ENCODE peak calls at places on chromosomes 12 and 14, in four cellular contexts. V is neural crest cell, D is GM10248, A is HFFc6. X is an unnamed sample.

GRCh38 chr14:101006008-101006407 is 102.5 kb upstream of the RTL1 start:
- DNase-seq in V (no peak), D (no peak), A (no peak), X (no peak)

GRCh38 chr14:32666310-32666709 is 272.4 kb upstream of the NPAS3 start:
- DNase-seq in V (no peak), D (no peak), A (no peak), X (no peak)

GRCh38 chr12:26688344-26688904 is 144.6 kb downstream of the ITPR2 start:
- DNase-seq in V (no peak), D (no peak), A (no peak), X (no peak)

GRCh38 chr12:45191239-45191638 is 24.7 kb upstream of the ANO6 start:
- DNase-seq in V (no peak), D (no peak), A (peak), X (no peak)

GRCh38 chr14:105929327-105930081 is 403.1 kb downstream of the TMEM121 start:
- DNase-seq in V (no peak), D (no peak), A (no peak), X (peak)

GRCh38 chr12:13342971-13343370 is 146.4 kb downstream of the EMP1 start:
- DNase-seq in V (no peak), D (no peak), A (peak), X (no peak)

GRCh38 chr14:74568896-74569295 is 43.1 kb downstream of the LTBP2 start:
- DNase-seq in V (no peak), D (no peak), A (no peak), X (no peak)

GRCh38 chr14:104980601-104981531 is 2.7 kb upstream of the AHNAK2 start:
- DNase-seq in V (no peak), D (no peak), A (no peak), X (peak)

GRCh38 chr12:18899678-18900317 is 161.9 kb downstream of the CAPZA3 start:
- DNase-seq in V (no peak), D (no peak), A (no peak), X (no peak)
- TF ChIP-seq CTCF in V (no peak), D (no peak), A (no peak), X (no peak)

GRCh38 chr14:96039633-96040311 is 610 bp downstream of the C14orf132 start:
- DNase-seq in V (peak), D (no peak), A (peak), X (no peak)
- TF ChIP-seq CTCF in V (peak), D (peak), A (peak), X (peak)

GRCh38 chr14:93905623-93906022 is 21.5 kb upstream of the FAM181A start:
- DNase-seq in V (no peak), D (no peak), A (no peak), X (no peak)

GRCh38 chr14:93903342-93904184 is 23.6 kb upstream of the FAM181A start:
- DNase-seq in V (peak), D (no peak), A (no peak), X (no peak)

GRCh38 chr14:93902619-93903307 is 24.4 kb upstream of the FAM181A start:
- DNase-seq in V (no peak), D (no peak), A (no peak), X (no peak)

GRCh38 chr14:93909429-93910128 is 17.6 kb upstream of the FAM181A start:
- DNase-seq in V (no peak), D (no peak), A (no peak), X (no peak)

GRCh38 chr14:93906341-93907329 is 20.5 kb upstream of the FAM181A start:
- DNase-seq in V (peak), D (peak), A (peak), X (no peak)
- TF ChIP-seq CTCF in V (peak), D (peak), A (peak), X (peak)

GRCh38 chr12:57280234-57281062 is 29.5 kb upstream of the STAC3 start:
- DNase-seq in V (no peak), D (peak), A (peak), X (no peak)

GRCh38 chr12:57278465-57279453 is 27.8 kb upstream of the STAC3 start:
- DNase-seq in V (no peak), D (no peak), A (no peak), X (no peak)

GRCh38 chr12:57273516-57273915 is 22.5 kb upstream of the STAC3 start:
- DNase-seq in V (no peak), D (no peak), A (no peak), X (no peak)

GRCh38 chr12:57272337-57273151 is 21.6 kb upstream of the STAC3 start:
- DNase-seq in V (no peak), D (no peak), A (peak), X (no peak)

DNA sequence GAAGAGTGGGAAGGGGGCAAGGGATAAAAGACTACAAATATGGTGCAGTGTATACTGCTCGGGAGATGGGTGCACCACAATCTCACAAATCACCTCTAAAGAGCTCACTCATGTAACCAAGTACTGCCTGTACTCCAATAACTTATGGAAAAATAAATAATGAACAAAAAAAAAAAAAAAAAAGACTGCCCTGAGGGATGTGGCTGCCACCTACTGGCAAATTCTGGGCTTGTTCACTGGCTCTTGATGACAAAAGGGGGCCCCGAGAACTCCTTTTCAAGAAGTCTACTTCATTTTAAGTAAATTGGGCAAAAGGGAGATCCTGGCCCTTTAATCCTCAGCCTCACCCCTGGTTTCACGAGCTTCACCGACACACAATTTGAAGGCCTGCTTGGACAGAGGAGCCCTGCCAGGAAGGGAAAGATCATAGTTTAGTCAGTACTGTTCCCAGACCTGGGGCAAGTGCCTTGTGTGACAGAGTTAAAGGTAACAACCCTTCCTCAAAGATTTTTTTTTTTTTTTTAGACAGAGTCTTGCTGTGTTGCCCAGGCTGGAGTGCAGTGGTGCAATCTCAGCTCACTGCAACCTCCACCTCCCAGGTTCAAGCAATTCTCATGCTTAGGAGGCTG is 26.1 kb upstream of the STAC3 start:
- DNase-seq in V (no peak), D (no peak), A (peak), X (no peak)
- TF ChIP-seq CTCF in V (peak), D (no peak), A (peak), X (peak)

GRCh38 chr14:92352158-92352985 is 29.4 kb downstream of the SLC24A4 start:
- DNase-seq in V (no peak), D (peak), A (no peak), X (no peak)
- TF ChIP-seq CTCF in V (peak), D (peak), A (peak), X (peak)

GRCh38 chr14:61765225-61765943 is 3.2 kb downstream of the SNAPC1 start:
- DNase-seq in V (no peak), D (no peak), A (no peak), X (no peak)

GRCh38 chr14:61761959-61762786 is at the start of gene SNAPC1:
- DNase-seq in V (peak), D (peak), A (peak), X (peak)

GRCh38 chr14:61764342-61765122 is 2.3 kb downstream of the SNAPC1 start:
- DNase-seq in V (no peak), D (no peak), A (no peak), X (no peak)

GRCh38 chr14:61759878-61760277 is 2.3 kb upstream of the SNAPC1 start:
- DNase-seq in V (no peak), D (no peak), A (no peak), X (no peak)

GRCh38 chr14:61761557-61761956 is 663 bp upstream of the SNAPC1 start:
- DNase-seq in V (no peak), D (no peak), A (no peak), X (no peak)
- TF ChIP-seq CTCF in V (no peak), D (no peak), A (peak), X (peak)

X was measured in chondrocyte.